ENCODE peak calls at places on chromosomes 4 and X, in ten cellular contexts. C, I, B, U, N, J, M, O, T and F are unnamed samples.

GRCh38 chrX:47628980-47629379 is 750 bp downstream of the CFP start:
- DNase-seq in C (no peak), I (no peak), B (peak), U (no peak), N (peak), J (no peak), M (no peak), O (no peak), T (no peak), F (no peak)

GRCh38 chr4:118351851-118352827 is 664 bp downstream of the PRSS12 start:
- DNase-seq in C (peak), I (no peak), B (peak), U (no peak), N (peak), J (no peak), M (no peak), O (no peak), T (peak), F (no peak)

GRCh38 chrX:66892004-66892403 is 253.1 kb upstream of the EDA2R start:
- DNase-seq in C (no peak), I (no peak), B (no peak), U (no peak), N (no peak), J (no peak), M (no peak), O (no peak), T (no peak), F (no peak)

GRCh38 chrX:12494400-12495138 is 296.6 kb upstream of the PRPS2 start:
- DNase-seq in C (no peak), I (no peak), B (peak), U (no peak), N (no peak), J (no peak), M (no peak), O (no peak), T (no peak), F (no peak)

GRCh38 chrX:154396948-154397887 is 959 bp upstream of the RPL10 start:
- DNase-seq in C (peak), I (no peak), B (peak), U (peak), N (peak), J (peak), M (no peak), O (no peak), T (peak), F (peak)

GRCh38 chr4:108881190-108881589 is 118.3 kb upstream of the ETNPPL start:
- DNase-seq in C (no peak), I (no peak), B (no peak), U (peak), N (no peak), J (no peak), M (no peak), O (no peak), T (no peak), F (no peak)

GRCh38 chr4:66430856-66431255 is 760.6 kb upstream of the EPHA5 start:
- DNase-seq in C (no peak), I (no peak), B (no peak), U (no peak), N (no peak), J (no peak), M (no peak), O (no peak), T (no peak), F (no peak)

GRCh38 chr4:182560358-182560757 is 317.2 kb downstream of the TENM3 start:
- DNase-seq in C (no peak), I (no peak), B (peak), U (no peak), N (no peak), J (no peak), M (no peak), O (no peak), T (no peak), F (no peak)

GRCh38 chrX:30642642-30643041 is 10.6 kb upstream of the GK start:
- DNase-seq in C (no peak), I (no peak), B (no peak), U (no peak), N (no peak), J (no peak), M (no peak), O (no peak), T (no peak), F (no peak)

GRCh38 chrX:21926527-21927278 is 13.8 kb upstream of the SMS start:
- DNase-seq in C (no peak), I (no peak), B (peak), U (peak), N (no peak), J (no peak), M (no peak), O (no peak), T (no peak), F (no peak)